ENCODE peak calls at places on chromosomes 2 and 18, in six cellular contexts. T, X, J, Q, C and L are unnamed samples.

GRCh38 chr2:39781697-39782096 is 2.6 kb upstream of the THUMPD2 start:
- DNase-seq in T (no peak), X (no peak), J (no peak), Q (no peak), C (no peak), L (peak)

GRCh38 chr2:228629251-228629650 is 447.8 kb upstream of the SPHKAP start:
- DNase-seq in T (no peak), X (no peak), J (no peak), Q (no peak), C (no peak), L (no peak)

GRCh38 chr2:230492107-230492506 is 76.1 kb downstream of the SP100 start:
- DNase-seq in T (no peak), X (no peak), J (no peak), Q (no peak), C (no peak), L (no peak)

GRCh38 chr2:58601017-58601416 is 359.9 kb upstream of the FANCL start:
- DNase-seq in T (no peak), X (no peak), J (no peak), Q (peak), C (no peak), L (no peak)

GRCh38 chr2:48901015-48901343 is 145.5 kb upstream of the LHCGR start:
- DNase-seq in T (no peak), X (no peak), J (no peak), Q (no peak), C (no peak), L (no peak)

GRCh38 chr18:35807942-35808341 is 164.5 kb upstream of the RMP24 start:
- DNase-seq in T (no peak), X (no peak), J (no peak), Q (no peak), C (no peak), L (no peak)

GRCh38 chr18:55280515-55280914 is 307.5 kb downstream of the TCF4 start:
- DNase-seq in T (no peak), X (no peak), J (no peak), Q (no peak), C (no peak), L (no peak)

GRCh38 chr18:23377669-23378469 is 75.2 kb upstream of the RIOK3 start:
- DNase-seq in T (peak), X (no peak), J (peak), Q (peak), C (no peak), L (peak)

GRCh38 chr2:240528406-240529040 is 29.3 kb downstream of the ANKMY1 start:
- DNase-seq in T (no peak), X (no peak), J (no peak), Q (no peak), C (no peak), L (no peak)

GRCh38 chr18:48824231-48824970 is 126.4 kb downstream of the SMAD7 start:
- DNase-seq in T (no peak), X (no peak), J (no peak), Q (no peak), C (peak), L (no peak)

GRCh38 chr2:184067502-184067901 is 530.8 kb upstream of the ZNF804A start:
- DNase-seq in T (no peak), X (no peak), J (no peak), Q (no peak), C (no peak), L (no peak)

GRCh38 chr18:30929718-30930117 is 112.8 kb downstream of the DSC3 start:
- DNase-seq in T (no peak), X (no peak), J (no peak), Q (no peak), C (no peak), L (no peak)

DNA sequence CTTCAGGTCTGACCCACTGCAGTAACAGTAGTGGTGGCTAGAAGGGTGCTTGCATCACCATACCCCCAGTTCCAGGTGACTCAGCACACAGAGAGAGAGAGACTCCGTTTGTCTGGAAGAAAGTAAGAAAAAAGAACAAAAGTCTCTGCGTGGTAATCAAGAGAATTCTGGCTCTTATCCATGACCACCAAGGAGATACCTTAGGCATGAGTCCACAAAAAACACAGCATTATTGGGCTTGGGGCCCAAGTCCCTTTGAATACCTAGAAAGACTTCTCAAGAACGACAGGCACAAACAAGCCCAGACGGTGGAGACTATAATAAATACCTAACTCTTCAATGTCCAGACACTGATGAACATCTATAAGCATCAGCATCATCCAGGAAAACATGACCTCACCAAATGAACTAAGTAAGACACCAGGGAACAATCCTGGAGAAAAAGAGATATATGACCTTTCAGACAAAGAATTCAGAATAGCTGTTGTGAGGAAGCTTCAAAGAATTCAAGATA is 21.7 kb upstream of the BAZ2B start:
- DNase-seq in T (peak), X (no peak), J (no peak), Q (peak), C (no peak), L (no peak)
- TF ChIP-seq POLR2A in T (no peak), X (no peak), J (no peak), Q (no peak), C (no peak), L (no peak)

GRCh38 chr2:71498261-71498701 is 44.9 kb downstream of the DYSF start:
- DNase-seq in T (peak), X (no peak), J (no peak), Q (peak), C (no peak), L (no peak)
- TF ChIP-seq POLR2A in T (no peak), X (no peak), J (no peak), Q (no peak), C (no peak), L (no peak)

GRCh38 chr2:113889471-113890252 is at the start of gene ACTR3:
- DNase-seq in T (peak), X (peak), J (peak), Q (peak), C (peak), L (peak)

GRCh38 chr2:113888641-113889470 is 1.0 kb upstream of the ACTR3 start:
- DNase-seq in T (no peak), X (no peak), J (no peak), Q (no peak), C (peak), L (no peak)

GRCh38 chr2:113890253-113891235 is 655 bp downstream of the ACTR3 start:
- DNase-seq in T (peak), X (peak), J (peak), Q (peak), C (peak), L (peak)

GRCh38 chr2:113887393-113887792 is 2.5 kb upstream of the ACTR3 start:
- DNase-seq in T (no peak), X (no peak), J (no peak), Q (no peak), C (no peak), L (no peak)

DNA sequence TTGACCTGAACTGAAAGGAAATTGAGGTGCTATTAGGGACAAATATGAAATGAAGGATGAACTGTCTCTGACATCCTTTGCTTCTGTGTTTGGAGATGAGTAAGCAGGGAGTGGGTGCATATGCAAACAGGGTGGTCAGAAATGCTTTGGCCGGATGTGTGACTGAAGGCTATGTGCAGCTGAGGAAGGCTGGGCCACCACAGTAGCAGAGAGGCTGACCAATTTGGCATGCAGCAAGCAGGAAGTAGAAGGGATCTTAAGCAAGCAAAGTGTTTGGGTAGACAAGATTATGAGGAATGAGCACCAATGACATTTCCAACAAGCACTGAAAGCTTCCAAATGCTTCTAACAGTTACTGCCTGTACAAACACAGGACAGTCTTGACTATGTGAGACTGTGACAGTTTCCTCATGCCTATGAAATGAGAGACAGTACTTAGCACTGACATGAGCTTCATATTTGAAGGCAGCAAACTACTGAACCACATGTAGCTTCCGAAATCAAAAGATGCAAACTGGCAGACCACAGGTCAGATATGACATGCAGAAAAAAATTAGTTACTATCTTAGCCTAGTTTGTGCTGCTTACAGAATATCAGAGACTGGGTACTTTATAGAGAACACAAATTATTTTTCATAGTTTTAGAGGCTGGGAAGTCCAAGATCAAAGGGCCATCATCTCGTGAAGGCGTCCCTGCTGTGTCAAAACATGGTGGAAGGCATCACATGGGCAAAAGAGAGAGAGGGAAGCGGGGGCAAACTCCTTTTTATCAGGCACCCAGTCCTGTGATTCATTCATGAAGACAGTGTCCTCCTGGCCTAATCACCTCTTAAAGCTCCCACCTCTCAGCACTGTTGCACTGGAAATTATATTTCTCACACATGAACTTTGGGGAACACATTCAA is 3.2 kb upstream of the ACTR3 start:
- DNase-seq in T (no peak), X (peak), J (peak), Q (peak), C (peak), L (no peak)
- TF ChIP-seq POLR2A in T (no peak), X (no peak), J (no peak), Q (no peak), C (no peak), L (no peak)

DNA sequence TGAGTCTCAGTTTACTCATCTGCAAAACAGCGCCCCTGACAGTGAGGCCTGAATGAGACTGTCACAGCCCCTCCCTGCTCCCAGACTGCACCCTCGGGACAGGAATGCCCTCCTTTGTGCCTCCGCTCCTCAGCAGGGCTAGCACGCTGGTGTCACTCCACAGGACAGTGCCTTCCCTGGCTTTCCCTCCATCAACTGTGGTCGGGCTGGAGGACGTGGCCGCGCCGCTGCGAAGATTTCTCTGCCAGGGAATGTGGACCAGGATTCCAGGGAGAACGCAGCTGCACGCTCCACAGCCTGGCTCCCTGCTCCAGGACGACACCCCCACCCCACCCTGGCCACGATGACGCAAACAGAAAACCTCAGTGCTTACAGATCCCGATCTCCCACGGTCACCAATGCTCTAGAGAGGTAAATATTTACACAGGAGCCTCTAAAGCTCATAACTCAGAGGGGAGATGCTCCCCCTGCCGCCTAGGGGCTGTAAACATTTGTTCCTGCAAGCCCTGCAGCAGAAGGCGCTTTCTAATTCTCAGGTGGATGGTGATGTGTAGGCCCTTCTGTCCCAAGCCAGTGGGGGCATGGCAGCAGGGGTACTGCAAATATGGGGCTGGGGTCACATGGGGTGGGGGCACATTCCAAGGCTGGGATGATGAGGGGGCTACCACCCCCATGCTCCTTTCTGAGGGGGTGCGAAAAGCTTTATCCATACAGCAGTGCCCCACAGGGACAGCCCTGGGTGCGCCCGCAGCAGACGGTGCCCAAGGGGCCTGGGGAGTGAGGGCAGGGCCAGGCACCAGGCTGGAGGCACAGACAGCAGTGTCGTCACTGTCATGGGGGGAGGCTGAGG is 12.4 kb downstream of the HS6ST1 start:
- DNase-seq in T (no peak), X (peak), J (no peak), Q (peak), C (peak), L (no peak)
- TF ChIP-seq POLR2A in T (no peak), X (no peak), J (no peak), Q (no peak), C (no peak), L (no peak)

DNA sequence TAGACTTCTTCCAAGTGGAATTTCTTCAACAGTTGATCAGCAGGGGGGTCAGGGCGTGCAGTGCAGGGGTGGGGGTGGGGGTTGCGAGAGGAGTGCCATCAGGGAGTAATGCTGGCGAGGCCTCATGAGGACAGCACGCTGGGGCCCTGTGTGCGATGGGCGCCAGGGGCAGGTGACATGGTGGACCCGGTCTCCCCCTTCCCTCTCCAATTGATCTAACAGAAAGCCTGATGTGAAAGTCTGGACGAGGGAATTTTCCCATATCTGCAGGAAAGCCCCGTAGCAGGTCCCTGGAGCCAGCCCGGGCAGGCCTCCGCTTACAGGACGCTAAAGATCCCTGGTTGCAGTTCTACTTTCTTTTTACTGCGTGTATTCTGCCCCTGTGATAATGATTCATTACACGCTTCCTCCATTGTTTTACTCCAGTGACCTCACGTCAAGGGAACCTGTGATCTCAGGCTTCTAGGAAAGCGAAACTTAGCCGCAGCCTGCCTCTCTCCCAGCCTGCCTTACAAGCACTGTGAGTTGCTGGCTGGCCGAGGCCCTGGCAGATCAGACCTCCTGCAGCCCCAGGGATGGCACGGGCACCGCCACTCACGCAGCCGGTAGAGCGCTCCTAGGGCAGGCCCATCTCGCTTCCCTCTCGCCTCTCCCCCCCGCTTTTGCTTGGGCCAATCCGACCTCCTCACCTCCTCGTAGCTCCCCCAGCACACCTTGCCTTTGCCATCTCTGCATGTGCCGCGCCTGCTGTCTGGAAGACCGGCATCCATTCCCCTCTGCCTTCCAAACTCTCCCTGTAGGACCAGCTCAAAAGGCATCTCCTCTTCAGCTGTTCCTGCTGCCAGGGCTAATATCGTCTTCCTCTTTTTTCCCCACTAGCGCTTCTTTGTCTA is 19.2 kb downstream of the NEURL3 start:
- DNase-seq in T (no peak), X (peak), J (peak), Q (no peak), C (peak), L (peak)
- TF ChIP-seq POLR2A in T (no peak), X (no peak), J (no peak), Q (no peak), C (no peak), L (peak)

GRCh38 chr18:21634588-21635199 is 22.6 kb downstream of the SNRPD1 start:
- DNase-seq in T (no peak), X (no peak), J (no peak), Q (no peak), C (no peak), L (no peak)
- TF ChIP-seq POLR2A in T (no peak), X (no peak), J (peak), Q (no peak), C (no peak), L (no peak)

GRCh38 chr2:197197808-197198409 is 112.7 kb downstream of the ANKRD44 start:
- DNase-seq in T (no peak), X (no peak), J (no peak), Q (no peak), C (no peak), L (no peak)
- TF ChIP-seq POLR2A in T (no peak), X (no peak), J (no peak), Q (no peak), C (no peak), L (no peak)

GRCh38 chr2:98727369-98727749 is 3.6 kb downstream of the MGAT4A start:
- DNase-seq in T (no peak), X (no peak), J (no peak), Q (no peak), C (no peak), L (no peak)
- TF ChIP-seq POLR2A in T (no peak), X (no peak), J (no peak), Q (no peak), C (no peak), L (no peak)